ENCODE peak calls at places on chromosomes 16 and 17, in five cellular contexts. F is endothelial cell; Z is CD8-positive, alpha-beta T cell; I is CD4-positive, alpha-beta T cell; H is breast epithelium. Y is an unnamed sample.

GRCh38 chr17:76124582-76125390 is 16.3 kb downstream of the FOXJ1 start:
- DNase-seq in F (no peak), Z (no peak), I (no peak), H (no peak), Y (no peak)

GRCh38 chr17:29591737-29592624 is 951 bp upstream of the ANKRD13B start:
- DNase-seq in F (peak; percentile 100), Z (peak; percentile 52), I (peak; percentile 55), H (peak; percentile 75), Y (peak; percentile 78)

GRCh38 chr16:16182918-16183317 is 40.4 kb downstream of the ABCC6 start:
- DNase-seq in F (no peak), Z (no peak), I (no peak), H (no peak), Y (no peak)

GRCh38 chr17:51407576-51407975 is 147.2 kb downstream of the UTP18 start:
- DNase-seq in F (no peak), Z (no peak), I (no peak), H (no peak), Y (no peak)

GRCh38 chr16:78478267-78478821 is 378.9 kb downstream of the WWOX start:
- DNase-seq in F (peak; percentile 4), Z (no peak), I (no peak), H (no peak), Y (no peak)

GRCh38 chr17:37131670-37132620 is 183.2 kb downstream of the AATF start:
- DNase-seq in F (no peak), Z (no peak), I (no peak), H (no peak), Y (no peak)

GRCh38 chr17:79798296-79799173 is 1.7 kb upstream of the CBX8 start:
- DNase-seq in F (no peak), Z (no peak), I (no peak), H (no peak), Y (no peak)

GRCh38 chr16:15498427-15499175 is 64.2 kb downstream of the BMERB1 start:
- DNase-seq in F (no peak), Z (no peak), I (no peak), H (no peak), Y (no peak)

GRCh38 chr17:64778367-64779290 is 116.5 kb upstream of the SMURF2 start:
- DNase-seq in F (peak; percentile 53), Z (no peak), I (no peak), H (no peak), Y (peak; percentile 41)

GRCh38 chr17:72622661-72623433 is 469.6 kb downstream of the SLC39A11 start:
- DNase-seq in F (no peak), Z (no peak), I (no peak), H (no peak), Y (no peak)

GRCh38 chr16:46768809-46769208 is 20.7 kb upstream of the MYLK3 start:
- DNase-seq in F (no peak), Z (no peak), I (no peak), H (no peak), Y (no peak)

GRCh38 chr17:50947844-50948514 is 81.8 kb upstream of the TOB1 start:
- DNase-seq in F (no peak), Z (no peak), I (no peak), H (peak; percentile 76), Y (peak; percentile 9)

GRCh38 chr17:56064506-56064905 is 88.8 kb upstream of the ANKFN1 start:
- DNase-seq in F (no peak), Z (no peak), I (no peak), H (no peak), Y (no peak)

GRCh38 chr16:12260119-12260646 is 283.6 kb downstream of the SNX29 start:
- DNase-seq in F (no peak), Z (no peak), I (no peak), H (no peak), Y (no peak)

GRCh38 chr17:57010495-57010894 is 32.6 kb downstream of the SCPEP1 start:
- DNase-seq in F (no peak), Z (no peak), I (no peak), H (no peak), Y (no peak)

GRCh38 chr17:58936295-58936694 is 170.4 kb downstream of the TRIM37 start:
- DNase-seq in F (no peak), Z (no peak), I (no peak), H (no peak), Y (no peak)

GRCh38 chr17:38897176-38897575 is 27.3 kb downstream of the LASP1 start:
- DNase-seq in F (no peak), Z (no peak), I (no peak), H (no peak), Y (no peak)

GRCh38 chr17:57898487-57899311 is 48.9 kb upstream of the MRPS23 start:
- DNase-seq in F (no peak), Z (no peak), I (no peak), H (peak; percentile 65), Y (no peak)

GRCh38 chr16:58128181-58128631 is 975 bp downstream of the CFAP20 start:
- DNase-seq in F (no peak), Z (no peak), I (no peak), H (no peak), Y (no peak)

GRCh38 chr16:58128721-58129096 is 472 bp downstream of the CFAP20 start:
- DNase-seq in F (peak; percentile 34), Z (no peak), I (no peak), H (no peak), Y (peak; percentile 22)

GRCh38 chr16:58127033-58127556 is 2.1 kb downstream of the CFAP20 start:
- DNase-seq in F (no peak), Z (no peak), I (peak; percentile 53), H (no peak), Y (no peak)

GRCh38 chr16:58126451-58126968 is 2.7 kb downstream of the CFAP20 start:
- DNase-seq in F (no peak), Z (no peak), I (no peak), H (no peak), Y (no peak)

GRCh38 chr16:58127634-58128033 is 1.5 kb downstream of the CFAP20 start:
- DNase-seq in F (no peak), Z (no peak), I (no peak), H (no peak), Y (no peak)
- TF ChIP-seq CTCF in F (no peak), Z (no peak), I (no peak), H (no peak), Y (no peak)

GRCh38 chr16:24935336-24935735 is 79.8 kb downstream of the ARHGAP17 start:
- DNase-seq in F (no peak), Z (no peak), I (no peak), H (no peak), Y (no peak)

GRCh38 chr16:24925163-24925562 is 79.4 kb downstream of the SLC5A11 start:
- DNase-seq in F (no peak), Z (no peak), I (no peak), H (no peak), Y (no peak)

GRCh38 chr16:24931091-24931490 is 84.1 kb downstream of the ARHGAP17 start:
- DNase-seq in F (no peak), Z (no peak), I (no peak), H (no peak), Y (no peak)

GRCh38 chr16:24929409-24929808 is 83.6 kb downstream of the SLC5A11 start:
- DNase-seq in F (no peak), Z (no peak), I (no peak), H (no peak), Y (no peak)

DNA sequence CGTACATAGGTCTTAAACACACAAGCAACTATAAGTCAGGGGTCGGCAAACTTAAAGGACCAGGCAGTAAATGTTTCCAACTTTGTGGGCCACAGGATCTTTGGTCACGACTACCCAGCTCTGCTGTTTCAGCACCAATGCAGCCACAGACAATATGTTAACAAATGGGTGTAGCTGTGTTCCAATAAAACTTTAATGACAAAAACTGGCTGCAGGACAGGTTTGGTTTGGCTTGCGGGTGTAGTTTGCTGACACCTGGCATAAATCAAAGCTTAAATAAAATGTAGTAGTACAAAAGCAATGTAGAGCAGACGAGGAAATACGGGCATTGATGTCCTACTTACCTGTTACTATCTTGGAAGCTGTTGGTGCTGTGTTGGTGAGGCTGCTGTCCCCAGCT is 84.7 kb downstream of the SLC5A11 start:
- DNase-seq in F (no peak), Z (no peak), I (no peak), H (no peak), Y (no peak)
- TF ChIP-seq CTCF in F (no peak), Z (no peak), I (no peak), H (no peak), Y (no peak)

DNA sequence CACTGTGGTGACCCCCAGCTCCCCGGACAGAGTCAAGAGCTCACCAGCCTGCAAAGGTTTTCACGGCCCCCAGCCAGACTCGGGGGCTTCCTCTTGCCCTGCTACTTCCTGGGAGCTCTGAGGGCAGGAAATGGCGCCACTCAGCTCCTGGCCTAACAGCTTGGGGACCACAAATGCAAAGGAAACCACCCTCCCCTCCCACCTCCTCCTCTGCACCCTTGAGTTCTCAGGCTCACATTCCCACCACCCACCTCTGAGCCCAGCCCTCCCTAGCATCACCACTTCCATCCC is 373 bp upstream of the SPN start:
- DNase-seq in F (no peak), Z (no peak), I (peak; percentile 37), H (no peak), Y (peak; percentile 39)
- TF ChIP-seq CTCF in F (no peak), Z (no peak), I (no peak), H (no peak), Y (no peak)

GRCh38 chr17:69669441-69670178 is 255.1 kb downstream of the MAP2K6 start:
- DNase-seq in F (no peak), Z (no peak), I (no peak), H (no peak), Y (no peak)
- TF ChIP-seq CTCF in F (no peak), Z (no peak), I (no peak), H (no peak), Y (no peak)

GRCh38 chr17:61247438-61247837 is 152.2 kb upstream of the TBX2 start:
- DNase-seq in F (no peak), Z (no peak), I (no peak), H (peak; percentile 44), Y (no peak)
- TF ChIP-seq CTCF in F (no peak), Z (no peak), I (no peak), H (no peak), Y (no peak)

GRCh38 chr16:31009894-31010293 is 544 bp downstream of the STX1B start:
- DNase-seq in F (no peak), Z (no peak), I (no peak), H (no peak), Y (no peak)
- TF ChIP-seq CTCF in F (no peak), Z (no peak), I (no peak), H (no peak), Y (no peak)

DNA sequence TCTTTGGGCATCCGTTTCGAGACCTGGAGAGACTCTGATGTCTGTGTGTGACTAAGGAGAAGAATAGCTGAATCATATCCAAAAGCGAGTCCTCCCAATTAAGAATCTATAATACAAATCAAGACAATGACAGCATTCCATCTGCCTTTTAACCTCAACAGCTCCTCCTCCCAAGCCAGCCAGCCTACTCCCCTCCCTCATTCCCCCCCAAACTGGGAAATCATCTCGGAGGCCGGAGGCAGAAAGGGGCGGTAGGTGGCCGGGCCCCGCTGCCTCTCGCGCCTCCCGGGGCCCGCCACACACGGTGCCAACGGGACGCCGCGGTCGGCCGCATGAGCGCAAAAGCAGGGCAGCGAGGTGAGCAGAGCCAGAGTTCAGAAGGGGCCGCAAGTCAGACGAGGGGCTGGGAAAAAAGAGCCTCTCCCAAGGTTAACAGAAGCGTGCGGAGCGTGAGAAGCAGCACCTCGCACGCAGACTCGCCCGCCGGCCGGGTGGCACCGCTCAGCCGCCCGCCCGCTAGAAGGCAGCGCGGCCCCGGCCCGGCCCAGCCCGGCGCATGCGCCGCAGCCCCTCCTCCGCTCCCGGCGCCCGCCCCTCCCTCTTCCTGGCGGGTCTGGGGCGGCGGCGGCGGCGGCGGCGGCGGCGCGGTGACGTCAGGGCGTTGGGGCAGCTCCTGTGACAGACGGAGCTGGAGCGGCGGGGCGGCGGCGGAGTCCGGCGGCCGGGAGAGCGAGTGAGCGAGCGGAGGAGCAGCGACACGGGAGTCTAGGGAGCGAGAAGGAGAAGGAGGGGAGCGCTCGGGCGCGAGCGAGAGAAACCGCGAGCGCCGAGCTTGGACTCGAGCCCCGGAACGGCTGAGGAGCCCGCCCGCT is at the start of gene PAFAH1B1:
- DNase-seq in F (peak; percentile 96), Z (peak; percentile 90), I (peak; percentile 91), H (peak; percentile 90), Y (peak; percentile 92)
- TF ChIP-seq CTCF in F (no peak), Z (no peak), I (no peak), H (no peak), Y (no peak)